ENCODE peak calls at places on chromosomes 5 and 9, in five cellular contexts. M, V, R, Z and I are unnamed samples.

GRCh38 chr5:60883229-60883628 is 39.2 kb upstream of the ELOVL7 start:
- DNase-seq in V (peak; percentile 4), M (peak; percentile 25), R (no peak), Z (peak; percentile 29), I (peak; percentile 37)

GRCh38 chr9:3455088-3455487 is 70.7 kb downstream of the RFX3 start:
- DNase-seq in V (no peak), R (no peak), M (no peak), Z (no peak), I (no peak)

GRCh38 chr5:116271432-116271831 is 186.6 kb downstream of the COMMD10 start:
- DNase-seq in M (no peak), Z (no peak), V (peak; percentile 59), R (no peak), I (no peak)

GRCh38 chr5:121910036-121910435 is 51.7 kb upstream of the SRFBP1 start:
- DNase-seq in M (no peak), Z (no peak), R (no peak), V (no peak), I (no peak)

GRCh38 chr5:143673676-143674468 is 138.1 kb upstream of the HMHB1 start:
- DNase-seq in V (no peak), Z (no peak), M (no peak), R (no peak), I (no peak)

GRCh38 chr5:16552666-16553343 is 64.0 kb downstream of the RETREG1 start:
- DNase-seq in Z (peak; percentile 71), M (peak; percentile 60), R (peak; percentile 39), V (peak; percentile 58), I (peak; percentile 48)

GRCh38 chr5:166401391-166401790 is 1890.1 kb upstream of the WWC1 start:
- DNase-seq in R (no peak), V (no peak), M (no peak), Z (no peak), I (no peak)

GRCh38 chr5:167794121-167794520 is 497.3 kb upstream of the WWC1 start:
- DNase-seq in R (no peak), Z (no peak), V (no peak), M (no peak), I (no peak)

GRCh38 chr5:93891491-93892480 is 150.4 kb upstream of the POU5F2 start:
- DNase-seq in V (no peak), R (no peak), M (no peak), Z (no peak), I (no peak)

GRCh38 chr9:2623866-2624682 is 2.5 kb downstream of the VLDLR start:
- DNase-seq in R (no peak), M (no peak), V (no peak), Z (no peak), I (no peak)

GRCh38 chr5:96481396-96481795 is 48.3 kb upstream of the PCSK1 start:
- DNase-seq in R (no peak), Z (no peak), V (no peak), M (no peak), I (no peak)

GRCh38 chr5:73786043-73786831 is 160.2 kb downstream of the ARHGEF28 start:
- DNase-seq in M (no peak), R (no peak), Z (no peak), V (no peak), I (no peak)

GRCh38 chr5:137352095-137352494 is 147.0 kb downstream of the SPOCK1 start:
- DNase-seq in R (no peak), Z (no peak), V (no peak), M (no peak), I (no peak)

GRCh38 chr5:135599421-135600140 is 20.8 kb upstream of the CXCL14 start:
- DNase-seq in M (no peak), V (no peak), R (no peak), Z (no peak), I (no peak)

GRCh38 chr5:43312699-43313034 is 545 bp downstream of the HMGCS1 start:
- DNase-seq in R (no peak), Z (peak; percentile 33), V (no peak), M (no peak), I (no peak)

GRCh38 chr5:134079748-134080581 is 34.5 kb upstream of the TCF7 start:
- DNase-seq in V (no peak), M (no peak), Z (no peak), R (peak; percentile 74), I (no peak)